ENCODE peak calls at places on chromosome 4, in four cellular contexts. I is PC-3, F is GM23248, A is endothelial cell of umbilical vein. R is an unnamed sample.

GRCh38 chr4:103375278-103375677 is 177.1 kb upstream of the CENPE start:
- DNase-seq in A (peak), I (peak), F (peak), R (peak)

GRCh38 chr4:97984545-97985131 is 158.6 kb downstream of the STPG2 start:
- DNase-seq in I (peak), F (peak), A (peak), R (no peak)

GRCh38 chr4:184801781-184802180 is 24.0 kb downstream of the ACSL1 start:
- DNase-seq in I (peak), A (no peak), F (peak), R (peak)

GRCh38 chr4:120858776-120859175 is 63.8 kb downstream of the PRDM5 start:
- DNase-seq in A (peak), I (no peak), F (peak), R (peak)

GRCh38 chr4:96354036-96354712 is 514.3 kb downstream of the PDHA2 start:
- DNase-seq in F (no peak), A (peak), I (no peak), R (no peak)

GRCh38 chr4:119638359-119638758 is 9.8 kb upstream of the PDE5A start:
- DNase-seq in A (no peak), I (no peak), F (no peak), R (no peak)

GRCh38 chr4:139595989-139596679 is 40.1 kb upstream of the SETD7 start:
- DNase-seq in I (peak), A (no peak), F (peak), R (peak)

GRCh38 chr4:71830-72229 is 18.7 kb downstream of the ZNF595 start:
- DNase-seq in F (no peak), I (peak), A (no peak), R (peak)

GRCh38 chr4:15068298-15068697 is 66.0 kb downstream of the CPEB2 start:
- DNase-seq in I (no peak), F (no peak), A (no peak), R (no peak)

GRCh38 chr4:187172340-187172761 is 448.7 kb upstream of the FAT1 start:
- DNase-seq in I (peak), F (peak), A (no peak), R (no peak)

DNA sequence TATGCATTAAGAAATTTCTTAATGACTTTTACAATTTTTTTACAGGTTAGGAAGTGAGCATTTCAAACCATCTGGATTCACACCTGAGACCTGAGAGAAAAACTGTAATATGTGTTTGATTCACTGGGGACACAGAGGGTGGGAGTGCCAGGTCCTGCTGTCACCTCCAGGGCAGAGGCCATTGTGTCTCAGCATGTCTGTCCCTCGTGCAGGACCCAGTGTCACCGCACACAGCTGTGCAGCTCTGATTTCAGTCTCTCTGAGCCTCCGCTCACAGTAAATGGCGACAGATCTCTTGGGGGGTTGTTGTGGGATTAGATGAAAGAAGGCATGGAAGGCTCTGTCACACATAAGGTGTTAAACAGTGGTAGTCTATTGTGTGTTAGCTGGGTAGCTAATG is 23.0 kb upstream of the CLDN24 start:
- DNase-seq in A (no peak), I (no peak), F (no peak), R (no peak)
- TF ChIP-seq EZH2 in A (no peak), I (no peak), F (no peak), R (no peak)

GRCh38 chr4:41747230-41748055 is 1.1 kb downstream of the PHOX2B start:
- DNase-seq in I (no peak), A (no peak), F (no peak), R (no peak)

GRCh38 chr4:41745292-41746024 is 3.1 kb downstream of the PHOX2B start:
- DNase-seq in A (no peak), I (no peak), F (no peak), R (no peak)

GRCh38 chr4:41744572-41745291 is 3.8 kb downstream of the PHOX2B start:
- DNase-seq in A (no peak), I (no peak), F (no peak), R (no peak)

GRCh38 chr4:41746440-41747229 is 1.9 kb downstream of the PHOX2B start:
- DNase-seq in I (no peak), A (no peak), F (no peak), R (no peak)

DNA sequence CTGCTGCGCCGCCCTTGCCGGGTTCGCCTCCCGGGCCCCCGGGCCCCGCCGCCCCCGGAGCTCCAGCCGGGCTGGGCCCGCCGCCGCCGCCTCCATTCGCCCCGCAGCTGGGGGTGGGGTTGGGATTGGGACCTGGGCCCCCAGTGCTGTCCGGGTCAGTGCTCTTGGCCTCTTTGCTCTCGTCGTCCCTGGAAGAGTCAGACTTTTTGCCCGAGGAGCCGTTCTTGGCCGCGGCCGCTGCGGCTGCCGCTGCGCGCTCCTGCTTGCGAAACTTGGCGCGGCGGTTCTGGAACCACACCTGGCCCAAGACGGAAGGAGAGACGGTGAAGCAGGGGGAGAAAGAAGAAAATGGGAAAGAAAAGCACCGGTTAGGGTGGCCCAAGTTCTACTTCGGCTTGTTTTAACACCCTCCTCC is 2.5 kb downstream of the PHOX2B start:
- DNase-seq in F (peak), I (no peak), A (no peak), R (no peak)
- TF ChIP-seq EZH2 in F (no peak), I (no peak), A (peak), R (no peak)

GRCh38 chr4:123397276-123398150 is 918 bp downstream of the SPRY1 start:
- DNase-seq in F (peak), A (peak), I (peak), R (peak)
- TF ChIP-seq EZH2 in F (no peak), A (no peak), I (no peak), R (no peak)

GRCh38 chr4:121952290-121952689 is 430 bp upstream of the TRPC3 start:
- DNase-seq in A (no peak), I (no peak), F (no peak), R (no peak)

GRCh38 chr4:121950212-121950679 is 1.6 kb downstream of the TRPC3 start:
- DNase-seq in F (peak), I (no peak), A (peak), R (peak)

GRCh38 chr4:121951570-121952110 is at the start of gene TRPC3:
- DNase-seq in A (peak), F (peak), I (no peak), R (peak)

GRCh38 chr4:121953860-121954259 is 2.0 kb upstream of the TRPC3 start:
- DNase-seq in I (no peak), A (no peak), F (no peak), R (no peak)

DNA sequence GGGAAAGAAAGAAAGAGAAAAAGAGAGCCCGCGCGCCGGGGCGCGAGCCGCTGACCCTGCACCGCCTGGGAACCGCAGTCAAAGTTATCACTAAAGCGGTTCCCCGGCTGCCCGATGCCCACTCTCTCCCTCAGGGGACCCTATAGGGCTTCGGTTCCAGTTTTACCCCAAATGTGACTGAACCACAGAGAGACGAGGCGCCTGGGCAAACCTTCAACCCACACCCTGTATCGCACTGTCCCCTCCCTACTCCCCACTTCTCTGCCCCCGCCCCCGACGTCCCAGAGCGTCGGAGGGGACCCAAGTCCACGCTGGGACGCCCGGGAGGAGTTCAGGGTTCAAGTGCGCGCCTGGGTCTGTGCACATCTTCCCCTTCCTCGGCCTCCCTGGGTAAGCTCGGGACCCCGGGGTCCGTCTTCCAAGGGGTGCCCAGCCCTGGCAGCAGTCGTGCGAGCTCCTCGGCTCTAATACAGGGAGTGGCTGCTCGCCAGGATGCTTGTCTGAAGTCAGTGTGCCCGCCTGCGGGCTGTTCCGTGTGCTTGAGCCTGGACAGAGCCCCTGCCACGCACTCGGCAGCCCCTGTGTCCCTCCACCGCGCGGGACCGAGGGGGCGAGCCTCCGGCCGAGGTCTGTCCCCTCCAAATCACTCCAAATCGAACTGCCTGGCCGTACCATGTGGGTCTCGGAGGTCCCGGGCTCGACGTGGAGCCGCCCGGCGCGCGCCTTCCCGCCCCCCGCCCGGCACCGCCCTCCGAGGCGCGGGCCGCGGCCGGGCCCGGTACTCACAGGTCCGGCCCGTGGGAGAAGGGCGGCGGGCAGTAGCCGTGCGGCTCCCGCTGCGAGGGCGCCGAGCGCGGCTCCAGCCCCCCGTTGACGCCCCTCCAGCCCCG is 935 bp downstream of the TRPC3 start:
- DNase-seq in F (peak), A (peak), I (no peak), R (no peak)
- TF ChIP-seq EZH2 in F (peak), A (no peak), I (no peak), R (peak)

GRCh38 chr4:13539721-13540445 is 4.4 kb downstream of the NKX3-2 start:
- DNase-seq in F (no peak), I (no peak), A (no peak), R (no peak)

GRCh38 chr4:13541720-13542576 is 2.4 kb downstream of the NKX3-2 start:
- DNase-seq in F (no peak), I (no peak), A (no peak), R (no peak)

GRCh38 chr4:13539047-13539720 is 5.1 kb downstream of the NKX3-2 start:
- DNase-seq in I (no peak), A (no peak), F (peak), R (no peak)

GRCh38 chr4:13541176-13541604 is 3.1 kb downstream of the NKX3-2 start:
- DNase-seq in I (no peak), F (no peak), A (no peak), R (no peak)

DNA sequence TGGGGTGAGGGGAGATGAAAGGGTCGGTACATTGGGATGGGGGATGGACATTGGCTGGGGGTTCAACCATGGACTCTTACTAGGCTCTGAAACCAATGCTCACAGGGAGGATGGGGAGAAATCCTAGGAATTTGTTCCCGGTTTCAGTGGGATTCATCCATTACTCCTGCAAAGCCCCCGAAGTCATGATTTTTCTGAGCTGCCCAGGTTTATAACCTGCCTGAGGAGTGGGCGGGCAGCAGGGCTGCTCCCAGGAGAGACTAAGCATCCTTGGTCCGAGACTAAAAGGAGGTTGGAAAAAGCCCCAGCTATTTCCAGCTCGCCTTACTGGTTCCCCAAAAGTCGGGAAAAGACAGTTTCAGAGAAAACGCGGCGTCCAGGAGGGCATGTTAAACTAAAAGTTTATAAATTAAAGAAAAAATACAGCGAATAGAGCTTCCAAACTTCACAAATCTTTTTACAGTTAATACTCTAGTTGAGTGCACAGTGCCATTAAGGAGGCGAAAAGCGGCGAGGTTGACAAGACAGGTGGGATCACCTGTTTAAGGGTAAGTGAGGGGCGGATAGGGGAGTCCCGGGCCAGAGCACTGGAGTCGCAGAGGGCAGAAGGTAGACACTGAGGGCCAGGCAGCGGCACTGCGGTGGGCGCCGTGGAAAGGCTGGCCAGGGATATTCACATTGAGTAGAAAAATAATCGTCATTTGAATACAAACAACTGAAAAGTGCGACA is 3.7 kb downstream of the NKX3-2 start:
- DNase-seq in A (no peak), F (no peak), I (no peak), R (no peak)
- TF ChIP-seq EZH2 in A (peak), F (no peak), I (no peak), R (no peak)

GRCh38 chr4:11409632-11410031 is 19.1 kb downstream of the HS3ST1 start:
- DNase-seq in I (no peak), A (no peak), F (no peak), R (no peak)
- TF ChIP-seq EZH2 in I (no peak), A (no peak), F (no peak), R (no peak)

GRCh38 chr4:110632506-110633357 is 9.9 kb upstream of the PITX2 start:
- DNase-seq in A (no peak), F (no peak), I (no peak), R (no peak)
- TF ChIP-seq EZH2 in A (peak), F (no peak), I (no peak), R (peak)

GRCh38 chr4:152480901-152481300 is 55.0 kb downstream of the FBXW7 start:
- DNase-seq in I (no peak), A (no peak), F (no peak), R (no peak)
- TF ChIP-seq EZH2 in I (no peak), A (no peak), F (no peak), R (no peak)